ENCODE peak calls at places on chromosome 12, in ten cellular contexts. K, J, E, M, Q, P, T, S, F and X are unnamed samples. For H3K4me1, the result is how much of the 10 kb centered on the place peaks cover.

GRCh38 chr12:94437303-94437702 is 22.4 kb downstream of the CEP83 start:
- DNase-seq in M (no peak), S (no peak), T (no peak), E (no peak), Q (no peak), K (no peak), J (no peak), P (no peak), F (no peak), X (no peak)

GRCh38 chr12:51917746-51918453 is 10.6 kb downstream of the ACVRL1 start:
- DNase-seq in E (no peak), T (no peak), P (no peak), K (no peak), S (peak), M (no peak), J (no peak), F (no peak), Q (peak), X (no peak)

GRCh38 chr12:7108042-7108927 is 729 bp downstream of the C1RL start:
- DNase-seq in K (peak), Q (peak), J (peak), S (peak), F (peak), E (peak), P (peak), M (peak), T (peak), X (peak)

GRCh38 chr12:107760207-107760816 is 625 bp downstream of the PRDM4 start:
- DNase-seq in M (no peak), J (peak), F (no peak), P (no peak), Q (peak), E (peak), K (peak), S (peak), T (peak), X (peak)

GRCh38 chr12:113268136-113268535 is 46.9 kb downstream of the TPCN1 start:
- DNase-seq in P (no peak), F (no peak), E (no peak), S (no peak), M (no peak), J (no peak), T (no peak), K (no peak), Q (no peak), X (no peak)

GRCh38 chr12:54016478-54016964 is 7.7 kb downstream of the HOXC8 start:
- DNase-seq in S (no peak), J (peak), P (no peak), Q (no peak), E (no peak), M (no peak), F (no peak), K (peak), T (no peak), X (no peak)

GRCh38 chr12:112161711-112162110 is 36.4 kb downstream of the TRAFD1 start:
- DNase-seq in T (no peak), S (no peak), P (no peak), Q (no peak), E (no peak), K (no peak), M (no peak), F (no peak), J (no peak), X (no peak)

GRCh38 chr12:132315507-132315906 is 13.9 kb downstream of the GALNT9 start:
- DNase-seq in M (no peak), S (no peak), Q (peak), E (no peak), T (no peak), P (no peak), F (no peak), J (no peak), K (no peak), X (no peak)

GRCh38 chr12:62933220-62933870 is 1.6 kb downstream of the PPM1H start:
- DNase-seq in J (no peak), P (no peak), T (no peak), Q (peak), M (peak), K (peak), E (no peak), F (peak), S (peak), X (no peak)

GRCh38 chr12:39331539-39332261 is 111.2 kb downstream of the KIF21A start:
- DNase-seq in S (no peak), Q (no peak), J (no peak), K (no peak), E (no peak), P (no peak), M (no peak), F (no peak), T (no peak), X (no peak)

GRCh38 chr12:70074510-70074909 is 168.7 kb upstream of the CNOT2 start:
- DNase-seq in K (no peak), T (no peak), E (no peak), Q (no peak), M (no peak), P (no peak), J (no peak), S (no peak), F (no peak), X (no peak)

GRCh38 chr12:64560395-64561301 is 49.6 kb upstream of the RASSF3 start:
- DNase-seq in P (peak), Q (no peak), T (peak), K (no peak), E (no peak), M (no peak), J (peak), F (no peak), S (no peak), X (no peak)

GRCh38 chr12:106710143-106710893 is 64.2 kb upstream of the RIC8B start:
- DNase-seq in J (no peak), E (no peak), T (no peak), P (no peak), K (no peak), S (no peak), Q (no peak), M (no peak), F (no peak), X (no peak)

GRCh38 chr12:57717131-57717530 is 21.4 kb downstream of the AGAP2 start:
- DNase-seq in F (no peak), M (no peak), S (no peak), K (no peak), J (no peak), P (no peak), T (no peak), E (no peak), Q (no peak), X (no peak)

GRCh38 chr12:1360812-1361211 is 233.6 kb downstream of the FBXL14 start:
- DNase-seq in F (no peak), K (no peak), P (peak), Q (no peak), T (peak), M (no peak), E (no peak), S (no peak), J (peak), X (no peak)

GRCh38 chr12:129394416-129394815 is 509.4 kb downstream of the TMEM132D start:
- DNase-seq in M (no peak), Q (no peak), K (no peak), E (no peak), F (no peak), P (no peak), S (no peak), J (no peak), T (no peak), X (no peak)

GRCh38 chr12:120979862-120980696 is 1.7 kb downstream of the HNF1A start:
- DNase-seq in F (no peak), K (no peak), M (no peak), P (no peak), T (no peak), S (peak), Q (no peak), E (no peak), J (no peak), X (no peak)

GRCh38 chr12:81080431-81080983 is 2.6 kb downstream of the ACSS3 start:
- DNase-seq in J (peak), K (no peak), E (no peak), F (no peak), Q (no peak), T (peak), P (peak), M (no peak), S (no peak), X (peak)

GRCh38 chr12:53219956-53220856 is 11.8 kb downstream of the RARG start:
- DNase-seq in J (peak), F (peak), E (peak), T (peak), K (no peak), S (peak), M (peak), P (peak), Q (peak), X (no peak)

GRCh38 chr12:48104531-48104930 is 1.3 kb downstream of the SENP1 start:
- DNase-seq in Q (no peak), E (no peak), P (no peak), F (no peak), K (no peak), S (no peak), J (no peak), T (no peak), M (no peak), X (no peak)

GRCh38 chr12:82835217-82835616 is 148.5 kb downstream of the TMTC2 start:
- DNase-seq in M (no peak), F (no peak), Q (no peak), P (peak), E (no peak), S (no peak), J (peak), K (no peak), T (peak), X (no peak)

GRCh38 chr12:88955541-88955940 is 375.3 kb upstream of the KITLG start:
- DNase-seq in E (no peak), S (no peak), J (no peak), F (no peak), T (no peak), K (no peak), M (no peak), Q (no peak), P (no peak), X (no peak)

GRCh38 chr12:53328043-53328435 is 6.6 kb upstream of the AAAS start:
- DNase-seq in M (peak), E (no peak), S (no peak), F (no peak), K (no peak), J (no peak), Q (no peak), P (no peak), T (no peak), X (no peak)

GRCh38 chr12:32312049-32312670 is 87.2 kb upstream of the FGD4 start:
- DNase-seq in M (no peak), P (peak), F (no peak), Q (no peak), S (no peak), E (no peak), T (peak), J (peak), K (no peak), X (no peak)

GRCh38 chr12:1527789-1528188 is 66.6 kb downstream of the FBXL14 start:
- DNase-seq in P (peak), K (no peak), Q (no peak), J (peak), T (peak), F (no peak), E (no peak), M (no peak), S (no peak), X (no peak)

GRCh38 chr12:93089805-93090569 is 160.9 kb upstream of the EEA1 start:
- DNase-seq in P (peak), T (peak), E (no peak), J (peak), Q (no peak), F (no peak), K (no peak), S (no peak), M (peak), X (no peak)

GRCh38 chr12:113867258-113867657 is 98.9 kb downstream of the RBM19 start:
- DNase-seq in K (no peak), J (peak), S (no peak), F (no peak), P (no peak), M (peak), Q (no peak), E (no peak), T (no peak), X (no peak)

GRCh38 chr12:64603183-64603841 is 7.0 kb upstream of the RASSF3 start:
- DNase-seq in T (no peak), P (no peak), F (no peak), Q (no peak), K (no peak), S (no peak), J (no peak), E (no peak), M (no peak), X (no peak)

GRCh38 chr12:92543872-92544271 is 158.9 kb upstream of the PLEKHG7 start:
- DNase-seq in Q (no peak), K (no peak), M (no peak), T (no peak), F (no peak), J (peak), S (no peak), P (no peak), E (no peak), X (no peak)

GRCh38 chr12:15613981-15614380 is 175.2 kb downstream of the EPS8 start:
- DNase-seq in J (no peak), P (peak), M (no peak), Q (no peak), K (no peak), T (peak), E (no peak), S (no peak), F (no peak), X (no peak)

GRCh38 chr12:130316269-130316668 is 21.4 kb upstream of the PIWIL1 start:
- DNase-seq in M (no peak), F (no peak), Q (no peak), E (no peak), T (no peak), K (no peak), P (no peak), J (no peak), S (no peak), X (no peak)

DNA sequence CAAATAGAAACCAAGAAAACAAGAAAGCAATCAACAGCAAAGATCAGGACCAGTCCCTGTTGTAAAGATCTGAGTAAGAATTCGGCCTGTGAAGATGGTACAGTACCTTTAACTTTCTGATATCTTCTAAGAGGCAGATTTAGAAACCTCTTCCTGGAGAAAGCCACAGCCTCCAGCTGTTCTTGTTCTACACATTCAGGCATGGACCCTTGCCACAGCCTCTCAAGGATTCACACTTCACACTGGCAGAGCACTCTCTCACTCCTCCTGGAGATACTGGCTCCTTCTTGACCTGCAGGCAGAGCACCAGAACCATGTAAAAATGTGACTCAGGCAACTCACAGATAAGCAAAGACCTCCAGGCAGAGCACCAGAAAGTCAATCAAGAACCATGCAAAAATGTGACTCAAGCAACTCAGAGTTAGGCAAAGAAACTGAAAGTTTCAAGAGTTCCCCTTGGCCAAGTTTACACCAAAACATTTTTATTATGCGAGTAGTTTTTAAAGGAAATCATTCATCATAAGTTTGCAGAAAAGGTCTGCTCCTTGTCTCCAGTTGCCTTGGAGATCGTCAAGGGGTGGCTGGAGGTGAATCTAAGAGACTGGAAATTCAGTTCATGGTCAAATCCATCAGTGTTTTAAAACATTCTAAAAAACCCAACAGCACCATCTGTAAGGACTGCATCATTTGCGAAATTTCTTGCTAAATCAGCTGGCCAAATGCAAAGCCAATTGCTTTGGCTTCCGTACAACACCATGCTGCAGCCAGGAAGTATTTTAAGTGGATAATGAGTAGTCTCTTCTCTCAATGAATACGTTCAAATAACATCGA is 119.3 kb upstream of the MDM1 start:
- DNase-seq in S (peak), T (peak), F (peak), K (peak), M (no peak), E (peak), P (peak), J (peak), Q (no peak), X (no peak)
- H3K4me3 ChIP-seq in S (no peak), T (no peak), F (peak), K (no peak), M (no peak), E (peak), P (peak), J (peak), Q (no peak), X (no peak)

GRCh38 chr12:49341777-49342065 is 4.7 kb upstream of the C1QL4 start:
- DNase-seq in P (no peak), K (no peak), M (no peak), F (no peak), T (no peak), J (no peak), Q (no peak), S (no peak), E (no peak), X (no peak)

GRCh38 chr12:49342914-49343731 is 3.6 kb upstream of the DNAJC22 start:
- DNase-seq in F (no peak), J (no peak), P (no peak), M (peak), T (no peak), E (no peak), Q (no peak), K (no peak), S (no peak), X (no peak)

GRCh38 chr12:49340971-49341776 is 4.2 kb upstream of the C1QL4 start:
- DNase-seq in Q (no peak), F (no peak), P (no peak), J (no peak), S (no peak), K (no peak), M (no peak), E (no peak), T (no peak), X (no peak)

GRCh38 chr12:49340095-49340870 is 3.3 kb upstream of the C1QL4 start:
- DNase-seq in F (no peak), P (no peak), J (no peak), K (no peak), S (no peak), Q (no peak), T (no peak), E (no peak), M (no peak), X (no peak)

DNA sequence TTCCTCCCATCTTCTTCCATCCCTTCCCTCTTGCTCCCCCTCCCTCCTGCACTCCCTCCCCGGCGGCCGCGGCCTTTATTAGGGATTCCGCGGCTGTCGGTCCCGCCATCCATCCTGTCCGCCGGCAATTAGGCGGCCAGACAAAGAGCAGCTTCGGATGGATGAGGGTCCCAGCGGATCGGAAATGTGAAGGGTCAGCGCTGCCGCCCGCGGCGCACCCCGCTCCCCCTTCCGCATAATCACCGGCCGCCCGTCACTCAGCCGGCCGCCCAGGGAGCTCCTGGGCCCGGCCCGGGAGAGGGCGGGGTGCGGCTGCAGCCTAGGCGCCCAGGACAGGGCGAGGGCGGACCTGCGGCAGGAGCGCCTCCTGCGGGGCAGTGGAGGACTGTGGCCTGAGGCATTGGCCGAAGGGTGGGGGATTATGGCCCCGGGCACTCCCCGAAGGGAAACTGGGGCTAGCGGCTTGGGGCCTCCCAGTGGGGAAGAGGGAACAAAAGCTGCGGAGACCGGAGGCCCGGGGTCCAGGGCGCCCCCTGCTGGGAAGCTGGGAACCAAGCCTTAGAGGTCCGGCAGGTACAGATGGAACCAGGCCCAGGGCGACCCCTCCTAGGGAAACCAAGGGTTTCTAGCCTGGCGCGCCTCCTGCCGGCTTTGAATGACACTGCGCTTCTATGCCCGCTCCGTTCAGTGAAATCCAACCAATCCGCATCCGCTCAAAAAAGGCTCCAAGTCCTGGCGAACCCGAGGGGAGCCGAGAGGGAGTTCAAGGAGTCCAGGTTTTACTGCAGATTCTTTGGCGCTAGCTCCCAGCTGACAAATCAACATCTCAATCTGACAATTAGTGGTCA is 4.4 kb upstream of the DNAJC22 start:
- DNase-seq in T (peak), E (peak), F (peak), S (peak), J (peak), M (peak), P (peak), Q (peak), K (peak), X (peak)
- H3K4me1 ChIP-seq in T (under half), E (half or more), F (half or more), S (under half), J (under half), M (under half), P (under half), Q (under half), K (half or more), X (under half)

DNA sequence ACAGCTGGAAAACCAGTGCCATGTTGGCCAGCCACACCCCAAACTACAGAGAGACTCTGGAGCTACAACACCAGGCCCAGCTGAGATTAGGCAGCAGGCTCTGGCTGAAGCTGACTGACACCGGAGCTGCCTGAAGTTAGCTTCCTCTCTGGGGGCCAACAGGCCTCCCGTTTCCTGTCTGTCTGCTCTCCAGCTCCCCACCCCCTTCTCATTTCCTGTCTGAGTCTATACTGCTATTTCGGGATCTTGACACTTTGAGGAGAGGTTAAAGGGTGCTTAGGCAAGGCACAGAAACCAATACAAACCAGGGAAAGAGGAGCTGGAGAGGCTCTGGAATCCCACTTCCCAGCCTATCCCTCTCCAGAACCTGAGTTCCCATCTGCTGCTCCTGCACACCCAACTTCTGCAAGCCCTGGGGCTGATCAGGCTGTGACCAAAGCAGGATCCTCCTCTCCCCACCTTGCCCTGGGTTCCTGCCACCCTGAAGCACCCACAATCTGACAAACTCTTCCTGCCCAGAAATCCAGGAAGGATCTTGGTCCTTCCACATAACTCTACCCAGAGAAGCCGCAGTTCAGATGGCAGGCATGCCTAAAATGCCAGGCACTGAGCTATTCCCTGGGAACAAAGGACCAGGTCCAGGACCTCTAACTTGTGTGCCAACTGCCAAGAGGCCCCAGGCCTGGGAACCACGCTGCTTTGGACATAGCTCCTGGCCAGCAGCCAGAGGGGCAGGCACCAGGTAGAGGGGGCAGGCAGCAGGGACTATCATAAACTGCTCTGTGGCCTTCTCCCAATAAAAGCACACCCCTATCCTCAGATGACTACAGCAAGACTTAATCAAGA is 39.9 kb downstream of the PRPF40B start:
- DNase-seq in J (peak), P (peak), K (peak), T (peak), Q (peak), F (peak), S (peak), M (peak), E (peak), X (peak)
- H3K4me3 ChIP-seq in J (no peak), P (no peak), K (no peak), T (no peak), Q (no peak), F (peak), S (no peak), M (no peak), E (peak), X (no peak)

GRCh38 chr12:109705291-109705690 is 8.3 kb upstream of the FAM222A start:
- DNase-seq in Q (no peak), M (no peak), J (no peak), K (no peak), S (no peak), E (no peak), F (no peak), P (no peak), T (no peak), X (no peak)

GRCh38 chr12:109702126-109702841 is 11.3 kb upstream of the FAM222A start:
- DNase-seq in T (no peak), F (no peak), E (no peak), S (no peak), Q (no peak), J (no peak), K (no peak), P (no peak), M (no peak), X (no peak)

GRCh38 chr12:109704371-109705098 is 9.1 kb upstream of the FAM222A start:
- DNase-seq in F (no peak), Q (no peak), E (no peak), K (no peak), S (no peak), T (no peak), P (no peak), J (no peak), M (no peak), X (no peak)

GRCh38 chr12:109701064-109701463 is 12.6 kb upstream of the FAM222A start:
- DNase-seq in Q (no peak), E (no peak), P (no peak), K (no peak), M (no peak), J (no peak), S (no peak), F (no peak), T (no peak), X (no peak)

GRCh38 chr12:109703684-109704083 is 9.9 kb upstream of the FAM222A start:
- DNase-seq in F (no peak), E (no peak), S (no peak), P (no peak), T (no peak), K (no peak), M (no peak), J (no peak), Q (no peak), X (no peak)
- H3K4me1 ChIP-seq in F (under half), E (under half), S (under half), P (under half), T (under half), K (under half), M (under half), J (under half), Q (under half), X (under half)